ENCODE peak calls at places on chromosome 9, in nine cellular contexts. E is NAMALWA, R is psoas muscle, Q is M059J, L is Calu3, F is PC-3, H is HCT116, U is kidney glomerular epithelial cell, A is heart left ventricle. I is an unnamed sample.

GRCh38 chr9:122897969-122898368 is 7.2 kb downstream of the RC3H2 start:
- DNase-seq in U (no peak), F (peak; percentile 58), L (no peak), E (no peak), R (no peak), Q (peak; percentile 25), A (no peak), H (no peak), I (no peak)

GRCh38 chr9:11374961-11375360 is 762.2 kb upstream of the PTPRD start:
- DNase-seq in Q (no peak), R (no peak), L (no peak), U (no peak), E (no peak), H (no peak), F (no peak), A (no peak), I (no peak)

GRCh38 chr9:22913026-22913425 is 466.4 kb downstream of the DMRTA1 start:
- DNase-seq in A (no peak), L (no peak), Q (peak; percentile 81), F (no peak), E (no peak), H (no peak), R (no peak), U (no peak), I (no peak)

GRCh38 chr9:93288891-93289883 is 105.2 kb downstream of the WNK2 start:
- DNase-seq in F (peak; percentile 73), U (no peak), A (no peak), E (no peak), R (no peak), Q (peak; percentile 66), L (peak; percentile 58), H (no peak), I (no peak)

GRCh38 chr9:74724317-74724716 is 163.4 kb downstream of the TRPM6 start:
- DNase-seq in E (no peak), F (no peak), H (no peak), R (no peak), L (no peak), Q (no peak), U (no peak), A (no peak), I (no peak)

GRCh38 chr9:76926324-76926731 is 20.4 kb upstream of the PRUNE2 start:
- DNase-seq in H (no peak), L (no peak), E (no peak), Q (peak; percentile 87), U (peak; percentile 68), F (peak; percentile 73), A (no peak), R (no peak), I (no peak)

GRCh38 chr9:109775516-109775915 is 4.5 kb upstream of the PALM2AKAP2 start:
- DNase-seq in L (no peak), A (no peak), R (no peak), E (no peak), U (no peak), H (no peak), F (no peak), Q (peak; percentile 73), I (no peak)

GRCh38 chr9:21993893-21994525 is at the start of gene CDKN2A:
- DNase-seq in E (peak; percentile 87), F (peak; percentile 39), A (no peak), H (no peak), R (no peak), Q (peak; percentile 80), U (no peak), L (peak; percentile 77), I (no peak)

GRCh38 chr9:114392749-114393112 is 4.9 kb upstream of the AKNA start:
- DNase-seq in A (no peak), U (no peak), F (peak; percentile 31), H (no peak), E (peak; percentile 73), Q (no peak), R (no peak), L (no peak), I (peak; percentile 39)

GRCh38 chr9:26809795-26810194 is 82.8 kb downstream of the CAAP1 start:
- DNase-seq in A (no peak), R (no peak), F (peak; percentile 76), E (no peak), Q (peak; percentile 93), H (peak; percentile 59), L (no peak), U (peak; percentile 21), I (peak; percentile 53)

GRCh38 chr9:127158995-127159801 is 36.8 kb upstream of the ANGPTL2 start:
- DNase-seq in A (peak; percentile 63), F (no peak), E (no peak), U (peak; percentile 13), L (peak; percentile 31), R (peak; percentile 81), H (peak; percentile 35), Q (peak; percentile 94), I (peak; percentile 11)

GRCh38 chr9:131402738-131403492 is 9.0 kb downstream of the PRRC2B start:
- DNase-seq in E (peak; percentile 67), H (no peak), L (peak; percentile 56), R (peak; percentile 91), Q (peak; percentile 90), F (peak; percentile 72), U (peak; percentile 46), A (peak; percentile 94), I (no peak)

I was measured in LoVo.